ENCODE peak calls at places on chromosomes 7 and 10, in five cellular contexts. B is IMR-90, O is mesenchymal stem cell, C is H9, W is H1. U is an unnamed sample.
A peak's percentile ranks its signal among the peaks of the same experiment; 100 is the strongest.

GRCh38 chr10:118687472-118687871 is 67.3 kb downstream of the CACUL1 start:
- DNase-seq in B (no peak), O (no peak), C (no peak), W (no peak), U (no peak)

GRCh38 chr7:92916751-92917369 is 80.5 kb upstream of the CDK6 start:
- DNase-seq in B (peak; percentile 44), O (peak; percentile 20), C (peak; percentile 41), W (no peak), U (peak; percentile 64)

GRCh38 chr10:38143587-38143986 is 49.5 kb downstream of the ZNF37A start:
- DNase-seq in B (peak; percentile 44), O (no peak), C (no peak), W (no peak), U (no peak)

GRCh38 chr10:96310359-96310669 is 6.1 kb downstream of the DNTT start:
- DNase-seq in B (no peak), O (no peak), C (no peak), W (no peak), U (no peak)

GRCh38 chr7:146700015-146700560 is 583.5 kb downstream of the CNTNAP2 start:
- DNase-seq in B (no peak), O (no peak), C (no peak), W (no peak), U (no peak)

GRCh38 chr10:92405006-92405924 is 114.3 kb downstream of the MARCHF5 start:
- DNase-seq in B (no peak), O (no peak), C (peak; percentile 30), W (no peak), U (no peak)

GRCh38 chr7:44735403-44736165 is 13.1 kb upstream of the ZMIZ2 start:
- DNase-seq in B (peak; percentile 99), O (peak; percentile 99), C (no peak), W (no peak), U (no peak)

GRCh38 chr10:11209810-11210141 is 192.1 kb downstream of the CELF2 start:
- DNase-seq in B (no peak), O (no peak), C (no peak), W (no peak), U (no peak)

GRCh38 chr7:86559096-86559495 is 84.6 kb upstream of the GRM3 start:
- DNase-seq in B (no peak), O (no peak), C (no peak), W (no peak), U (no peak)

GRCh38 chr7:8117195-8117594 is 144.8 kb downstream of the ICA1 start:
- DNase-seq in B (no peak), O (no peak), C (no peak), W (no peak), U (no peak)

GRCh38 chr7:111255576-111255975 is 164.6 kb downstream of the LRRN3 start:
- DNase-seq in B (no peak), O (no peak), C (no peak), W (no peak), U (no peak)

GRCh38 chr10:126373137-126373536 is 15.1 kb downstream of the ADAM12 start:
- DNase-seq in B (peak; percentile 50), O (no peak), C (no peak), W (no peak), U (no peak)

GRCh38 chr10:45532501-45532900 is 140.1 kb downstream of the ZFAND4 start:
- DNase-seq in B (no peak), O (no peak), C (no peak), W (no peak), U (no peak)

GRCh38 chr10:59904431-59905065 is 1.8 kb downstream of the CCDC6 start:
- DNase-seq in B (no peak), O (no peak), C (no peak), W (no peak), U (no peak)

GRCh38 chr10:5089869-5090268 is 4.3 kb upstream of the AKR1C3 start:
- DNase-seq in B (peak; percentile 28), O (peak; percentile 41), C (peak; percentile 36), W (no peak), U (no peak)

GRCh38 chr7:26880852-26881251 is 16.5 kb upstream of the SKAP2 start:
- DNase-seq in B (no peak), O (no peak), C (no peak), W (no peak), U (no peak)

GRCh38 chr10:124116771-124117510 is 23.5 kb upstream of the CHST15 start:
- DNase-seq in B (no peak), O (no peak), C (no peak), W (no peak), U (no peak)

GRCh38 chr10:25974897-25975459 is 40.9 kb downstream of the MYO3A start:
- DNase-seq in B (no peak), O (no peak), C (no peak), W (no peak), U (no peak)

GRCh38 chr10:12628964-12629766 is 279.8 kb downstream of the CAMK1D start:
- DNase-seq in B (no peak), O (no peak), C (no peak), W (no peak), U (no peak)

GRCh38 chr10:113630929-113631533 is 32.8 kb downstream of the NRAP start:
- DNase-seq in B (no peak), O (no peak), C (no peak), W (no peak), U (no peak)

GRCh38 chr10:113709221-113709838 is 29.6 kb downstream of the CASP7 start:
- DNase-seq in B (peak; percentile 85), O (peak; percentile 92), C (no peak), W (no peak), U (no peak)

GRCh38 chr7:136496526-136496925 is 371.9 kb upstream of the CHRM2 start:
- DNase-seq in B (no peak), O (no peak), C (no peak), W (no peak), U (no peak)

GRCh38 chr10:63003816-63004453 is 129.2 kb upstream of the NRBF2 start:
- DNase-seq in B (no peak), O (no peak), C (no peak), W (no peak), U (no peak)

GRCh38 chr10:119395287-119396007 is 147.1 kb downstream of the RGS10 start:
- DNase-seq in B (peak; percentile 33), O (peak; percentile 68), C (no peak), W (no peak), U (no peak)

GRCh38 chr7:21939858-21940322 is 5.8 kb downstream of the CDCA7L start:
- DNase-seq in B (no peak), O (no peak), C (no peak), W (no peak), U (no peak)

GRCh38 chr10:78752708-78753107 is 316.1 kb upstream of the ZMIZ1 start:
- DNase-seq in B (peak; percentile 10), O (peak; percentile 50), C (no peak), W (no peak), U (no peak)

GRCh38 chr7:44398506-44398905 is 73.1 kb upstream of the CAMK2B start:
- DNase-seq in B (no peak), O (no peak), C (no peak), W (no peak), U (no peak)

GRCh38 chr10:70312972-70313371 is 29.2 kb upstream of the NPFFR1 start:
- DNase-seq in B (peak; percentile 29), O (no peak), C (no peak), W (no peak), U (no peak)

GRCh38 chr10:93968452-93969044 is 25.2 kb upstream of the PLCE1 start:
- DNase-seq in B (no peak), O (no peak), C (no peak), W (no peak), U (no peak)

GRCh38 chr10:43857206-43857952 is 208.7 kb upstream of the ZNF32 start:
- DNase-seq in B (peak; percentile 95), O (peak; percentile 81), C (no peak), W (peak; percentile 19), U (no peak)
- H3K14ac ChIP-seq in B (peak overlapping the region; percentile 66), O (peak overlapping the region; percentile 63), C (no peak overlapping the region), W (no peak overlapping the region), U (no peak overlapping the region)

DNA sequence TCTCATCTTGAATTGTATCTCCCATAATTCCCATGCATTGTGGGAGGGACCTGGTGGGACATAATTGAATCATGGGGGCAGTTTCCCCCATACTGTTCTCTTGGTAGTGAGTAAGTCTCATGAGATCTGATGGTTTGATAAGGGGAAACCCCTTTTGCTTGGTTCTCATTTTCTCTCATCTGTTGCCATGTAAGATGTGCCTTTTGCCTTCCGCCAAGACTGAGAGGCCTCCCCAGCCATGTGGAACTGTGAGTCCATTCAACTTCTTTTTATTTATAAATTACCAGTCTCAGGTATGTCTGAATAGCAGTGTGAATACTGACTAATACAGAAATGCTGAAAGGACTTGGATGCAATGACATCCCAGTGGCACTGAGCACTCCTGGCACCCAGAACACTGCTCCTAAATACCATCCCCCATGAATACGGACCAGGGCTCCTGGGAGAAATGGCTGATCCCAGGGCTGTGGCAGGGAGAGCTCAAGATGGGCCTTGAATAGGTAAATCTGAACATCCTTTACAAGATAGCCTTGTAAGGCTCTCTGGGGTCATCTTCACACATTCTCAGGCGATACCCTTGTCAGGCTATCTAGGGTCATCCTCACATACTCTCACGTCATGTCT is 19.4 kb downstream of the ZFAND2A start:
- DNase-seq in B (no peak), O (no peak), C (no peak), W (no peak), U (no peak)
- H2AFZ ChIP-seq in B (no peak overlapping the region), O (no peak overlapping the region), C (no peak overlapping the region), W (no peak overlapping the region), U (no peak overlapping the region)

GRCh38 chr7:101121996-101122932 is 4.6 kb upstream of the SERPINE1 start:
- DNase-seq in B (peak; percentile 99), O (peak; percentile 99), C (peak; percentile 76), W (no peak), U (no peak)

GRCh38 chr7:101123703-101124068 is 3.2 kb upstream of the SERPINE1 start:
- DNase-seq in B (no peak), O (no peak), C (no peak), W (no peak), U (no peak)

GRCh38 chr7:101124376-101125056 is 2.4 kb upstream of the SERPINE1 start:
- DNase-seq in B (peak; percentile 88), O (peak; percentile 100), C (no peak), W (no peak), U (no peak)

GRCh38 chr7:101120315-101120714 is 6.6 kb upstream of the SERPINE1 start:
- DNase-seq in B (no peak), O (no peak), C (no peak), W (no peak), U (no peak)

DNA sequence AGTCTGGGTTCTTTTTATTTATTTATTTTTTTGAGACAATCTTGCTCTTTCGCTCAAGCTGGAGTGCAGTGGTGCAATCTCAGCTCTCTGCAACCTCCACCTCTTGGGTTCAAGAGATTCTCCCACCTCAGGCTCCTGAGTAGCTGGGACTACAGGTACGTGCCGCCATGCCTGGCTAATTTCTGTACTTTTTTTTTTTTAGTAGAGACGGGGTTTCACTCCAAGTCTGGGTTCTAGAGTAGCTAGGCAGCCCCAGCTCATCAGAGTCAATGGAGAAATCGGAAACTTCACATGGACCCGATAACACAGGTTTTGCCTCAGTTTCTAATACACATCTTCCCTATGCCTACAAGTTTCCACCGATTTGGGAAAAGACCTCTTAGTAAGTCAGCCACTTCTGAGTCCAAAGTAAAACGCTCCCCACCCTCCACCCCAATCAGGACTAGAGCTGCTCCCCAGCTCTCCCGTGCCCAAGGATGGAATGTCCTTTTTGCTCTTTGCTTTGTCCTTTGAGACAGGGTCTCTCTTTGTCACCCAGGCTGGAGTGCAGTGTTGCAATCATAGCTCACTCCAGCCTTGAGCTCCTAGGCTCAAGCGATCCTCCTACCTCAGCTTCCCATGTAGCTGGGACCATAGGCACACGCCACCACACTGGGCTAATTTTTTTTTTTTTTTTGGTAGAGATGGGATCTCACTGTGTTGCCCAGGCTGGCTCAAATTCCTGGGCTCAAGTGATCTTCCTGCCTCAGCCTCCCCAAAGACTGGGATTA is 3.8 kb upstream of the SERPINE1 start:
- DNase-seq in B (no peak), O (no peak), C (no peak), W (no peak), U (no peak)
- H3K14ac ChIP-seq in B (peak overlapping the region; percentile 99), O (peak overlapping the region; percentile 26), C (no peak overlapping the region), W (no peak overlapping the region), U (no peak overlapping the region)

GRCh38 chr7:138025215-138026186 is 23.6 kb upstream of the CREB3L2 start:
- DNase-seq in B (no peak), O (no peak), C (no peak), W (no peak), U (no peak)
- H2AFZ ChIP-seq in B (no peak overlapping the region), O (no peak overlapping the region), C (no peak overlapping the region), W (no peak overlapping the region), U (no peak overlapping the region)

U was measured in neuronal stem cell.